ENCODE peak calls at places on chromosomes 12 and 14, in six cellular contexts. D, L, C, Z, O and H are unnamed samples.
A peak's percentile ranks its signal among the peaks of the same experiment; 100 is the strongest.

GRCh38 chr12:69534389-69534822 is 50.9 kb upstream of the CCT2 start:
- DNase-seq in D (peak; percentile 39), L (peak; percentile 57), C (peak; percentile 74), Z (peak; percentile 71), O (peak; percentile 71), H (peak; percentile 83)

GRCh38 chr14:35435177-35435576 is 30.6 kb upstream of the NFKBIA start:
- DNase-seq in D (no peak), L (no peak), C (no peak), Z (no peak), O (no peak), H (no peak)

GRCh38 chr12:64181504-64182291 is 40.4 kb downstream of the KICS2 start:
- DNase-seq in D (no peak), L (peak; percentile 45), C (peak; percentile 58), Z (peak; percentile 52), O (peak; percentile 87), H (peak; percentile 52)

GRCh38 chr12:26465419-26466097 is 270.2 kb downstream of the SSPN start:
- DNase-seq in D (no peak), L (no peak), C (no peak), Z (no peak), O (no peak), H (peak; percentile 46)

GRCh38 chr12:49636979-49637378 is 13.6 kb downstream of the PRPF40B start:
- DNase-seq in D (no peak), L (peak; percentile 53), C (peak; percentile 66), Z (peak; percentile 51), O (peak; percentile 76), H (peak; percentile 67)

GRCh38 chr12:51393676-51394545 is 2.7 kb upstream of the GALNT6 start:
- DNase-seq in D (no peak), L (peak; percentile 49), C (peak; percentile 20), Z (no peak), O (peak; percentile 85), H (no peak)

GRCh38 chr12:64696065-64696741 is 63.0 kb downstream of the GNS start:
- DNase-seq in D (no peak), L (no peak), C (no peak), Z (no peak), O (peak; percentile 62), H (peak; percentile 59)

GRCh38 chr12:115895247-115895646 is 382.2 kb downstream of the MED13L start:
- DNase-seq in D (no peak), L (no peak), C (no peak), Z (no peak), O (no peak), H (no peak)

GRCh38 chr12:128840862-128841468 is 12.3 kb upstream of the GLT1D1 start:
- DNase-seq in D (no peak), L (no peak), C (no peak), Z (no peak), O (no peak), H (no peak)

GRCh38 chr12:70828391-70828790 is 92.1 kb downstream of the PTPRR start:
- DNase-seq in D (no peak), L (no peak), C (no peak), Z (no peak), O (no peak), H (no peak)

GRCh38 chr12:113161415-113162016 is 12.0 kb downstream of the CFAP73 start:
- DNase-seq in D (no peak), L (no peak), C (no peak), Z (no peak), O (no peak), H (no peak)
- H3K4me3 ChIP-seq in D (no peak overlapping the region), L (no peak overlapping the region), C (no peak overlapping the region), Z (no peak overlapping the region), O (no peak overlapping the region), H (no peak overlapping the region)

GRCh38 chr12:88958153-88958552 is 377.9 kb upstream of the KITLG start:
- DNase-seq in D (no peak), L (no peak), C (no peak), Z (no peak), O (no peak), H (no peak)
- H3K4me1 ChIP-seq in D (no peaks in the 10 kb centered on the region), L (peaks cover 5% of the 10 kb centered on the region), C (peaks cover 5% of the 10 kb centered on the region), Z (no peaks in the 10 kb centered on the region), O (peaks cover 16% of the 10 kb centered on the region), H (peaks cover 11% of the 10 kb centered on the region)

GRCh38 chr14:52124791-52125661 is 56.2 kb upstream of the NID2 start:
- DNase-seq in D (no peak), L (peak; percentile 39), C (peak; percentile 40), Z (no peak), O (peak; percentile 33), H (no peak)
- H3K4me3 ChIP-seq in D (no peak overlapping the region), L (no peak overlapping the region), C (no peak overlapping the region), Z (no peak overlapping the region), O (no peak overlapping the region), H (no peak overlapping the region)

DNA sequence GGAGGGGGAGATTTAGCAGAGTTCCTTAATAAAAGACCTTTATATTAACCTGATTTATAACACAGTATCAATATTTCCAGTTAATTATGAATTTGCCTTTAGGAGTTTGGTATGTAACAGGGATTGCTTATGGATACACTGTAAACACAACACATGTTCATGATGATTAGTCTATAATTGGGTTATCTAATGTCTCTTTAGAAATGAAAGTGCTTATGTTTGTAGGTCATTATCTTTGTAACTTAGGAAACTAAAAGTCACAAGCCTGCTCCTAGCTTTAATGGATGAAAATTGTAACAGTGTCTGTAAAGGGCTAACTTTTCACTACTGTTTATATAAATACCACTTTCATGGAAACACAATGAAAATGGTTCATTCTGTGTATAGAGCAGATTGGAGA is 9.4 kb downstream of the PDE3A start:
- DNase-seq in D (no peak), L (no peak), C (no peak), Z (no peak), O (no peak), H (no peak)
- H3K4me1 ChIP-seq in D (no peaks in the 10 kb centered on the region), L (peaks cover 13% of the 10 kb centered on the region), C (peaks cover 6% of the 10 kb centered on the region), Z (peaks cover 38% of the 10 kb centered on the region), O (peaks cover 32% of the 10 kb centered on the region), H (peaks cover 28% of the 10 kb centered on the region)